ENCODE peak calls at places on chromosomes 5 and 9, in seven cellular contexts. M is HepG2, S is GM12878, V is HCT116, O is H1, E is SK-N-SH, A is K562. L is an unnamed sample.

GRCh38 chr9:69253057-69253456 is 72.0 kb upstream of the ENTREP1 start:
- DNase-seq in M (no peak), S (no peak), V (no peak), O (no peak), E (no peak), A (no peak), L (no peak)

GRCh38 chr5:175824621-175825020 is 46.8 kb upstream of the CPLX2 start:
- DNase-seq in M (no peak), S (no peak), V (no peak), O (no peak), E (no peak), A (no peak), L (no peak)

GRCh38 chr9:91809581-91810285 is 140.3 kb downstream of the ROR2 start:
- DNase-seq in M (no peak), S (no peak), V (no peak), O (peak; percentile 35), E (no peak), A (no peak), L (no peak)

GRCh38 chr5:180400416-180400815 is 47.3 kb upstream of the GFPT2 start:
- DNase-seq in M (no peak), S (no peak), V (no peak), O (no peak), E (no peak), A (no peak), L (no peak)

GRCh38 chr9:108467653-108468324 is 388.0 kb downstream of the ACTL7B start:
- DNase-seq in M (peak; percentile 87), S (no peak), V (no peak), O (no peak), E (no peak), A (no peak), L (no peak)

GRCh38 chr9:117744856-117745389 is 40.7 kb downstream of the TLR4 start:
- DNase-seq in M (no peak), S (no peak), V (no peak), O (no peak), E (peak; percentile 56), A (no peak), L (no peak)

GRCh38 chr9:79524266-79524665 is 47.5 kb upstream of the TLE4 start:
- DNase-seq in M (no peak), S (no peak), V (no peak), O (no peak), E (no peak), A (no peak), L (no peak)

GRCh38 chr5:132283423-132284043 is 10.7 kb upstream of the SLC22A4 start:
- DNase-seq in M (peak; percentile 43), S (no peak), V (no peak), O (peak; percentile 59), E (peak; percentile 67), A (peak; percentile 32), L (no peak)

GRCh38 chr5:56050566-56051292 is 56.0 kb upstream of the IL6ST start:
- DNase-seq in M (no peak), S (no peak), V (no peak), O (no peak), E (no peak), A (no peak), L (no peak)

GRCh38 chr5:135435467-135436330 is 11.4 kb downstream of the DCANP1 start:
- DNase-seq in M (no peak), S (no peak), V (no peak), O (peak; percentile 33), E (peak; percentile 49), A (no peak), L (no peak)

GRCh38 chr5:69007086-69007672 is 86.6 kb upstream of the SLC30A5 start:
- DNase-seq in M (no peak), S (no peak), V (no peak), O (no peak), E (peak; percentile 49), A (no peak), L (no peak)

GRCh38 chr5:151742870-151743294 is 15.5 kb downstream of the ATOX1 start:
- DNase-seq in M (peak; percentile 41), S (no peak), V (peak; percentile 56), O (peak; percentile 70), E (peak; percentile 62), A (peak; percentile 29), L (peak; percentile 79)

GRCh38 chr5:150601774-150602345 is 38.6 kb upstream of the SYNPO start:
- DNase-seq in M (no peak), S (no peak), V (no peak), O (no peak), E (no peak), A (no peak), L (no peak)

GRCh38 chr5:176948458-176948857 is 49.3 kb upstream of the HK3 start:
- DNase-seq in M (no peak), S (no peak), V (no peak), O (no peak), E (no peak), A (no peak), L (no peak)

GRCh38 chr9:114051281-114051680 is 26.8 kb downstream of the AMBP start:
- DNase-seq in M (no peak), S (no peak), V (no peak), O (no peak), E (no peak), A (no peak), L (no peak)

GRCh38 chr9:119689879-119690278 is 320.6 kb upstream of the BRINP1 start:
- DNase-seq in M (no peak), S (no peak), V (no peak), O (no peak), E (no peak), A (no peak), L (peak; percentile 54)

GRCh38 chr9:125694478-125694877 is 12.5 kb downstream of the MAPKAP1 start:
- DNase-seq in M (peak; percentile 74), S (no peak), V (no peak), O (peak; percentile 14), E (no peak), A (no peak), L (no peak)

GRCh38 chr5:135980650-135981049 is 25.9 kb upstream of the LECT2 start:
- DNase-seq in M (no peak), S (no peak), V (no peak), O (no peak), E (no peak), A (no peak), L (no peak)

GRCh38 chr5:126624534-126624933 is 23.8 kb downstream of the PHAX start:
- DNase-seq in M (peak; percentile 46), S (no peak), V (peak; percentile 73), O (no peak), E (no peak), A (no peak), L (no peak)

GRCh38 chr5:164501344-164501743 is 995.9 kb downstream of the MAT2B start:
- DNase-seq in M (no peak), S (no peak), V (no peak), O (no peak), E (no peak), A (no peak), L (peak; percentile 83)

GRCh38 chr5:78361226-78361993 is 993 bp downstream of the SCAMP1 start:
- DNase-seq in M (peak; percentile 51), S (no peak), V (no peak), O (no peak), E (peak; percentile 48), A (peak; percentile 28), L (peak; percentile 51)
- TF ChIP-seq JUND in M (no peak), S (no peak), V (no peak), O (no peak), E (no peak), A (no peak), L (no peak)

GRCh38 chr9:33246269-33246860 is 6.4 kb downstream of the SPINK4 start:
- DNase-seq in M (no peak), S (no peak), V (no peak), O (no peak), E (no peak), A (no peak), L (no peak)
- TF ChIP-seq JUND in M (no peak), S (no peak), V (no peak), O (no peak), E (no peak), A (no peak), L (no peak)

GRCh38 chr5:118447350-118447749 is 541.0 kb downstream of the DTWD2 start:
- DNase-seq in M (no peak), S (no peak), V (no peak), O (no peak), E (no peak), A (no peak), L (no peak)
- TF ChIP-seq JUND in M (no peak), S (no peak), V (no peak), O (no peak), E (no peak), A (no peak), L (no peak)

DNA sequence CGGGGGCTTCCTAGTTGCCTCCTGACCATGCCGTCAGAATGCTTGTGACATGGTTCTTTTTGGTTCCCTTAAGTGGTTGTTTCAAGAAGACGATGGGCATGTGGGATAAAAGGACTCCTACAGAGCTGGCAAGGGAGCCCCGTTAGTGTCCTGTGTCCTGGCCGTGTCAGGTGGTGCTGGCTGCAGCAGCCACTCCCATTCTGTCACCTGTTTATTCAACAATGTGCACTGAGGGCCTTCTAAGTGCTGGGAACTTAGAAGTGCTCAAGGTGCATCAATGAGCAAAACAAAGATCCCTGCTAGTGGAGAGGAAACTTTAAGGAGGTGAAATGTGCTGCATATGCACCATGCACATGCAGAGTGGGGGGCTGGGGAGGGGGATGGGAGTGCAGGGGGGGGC is 19.6 kb downstream of the LCP2 start:
- DNase-seq in M (no peak), S (no peak), V (no peak), O (no peak), E (no peak), A (no peak), L (no peak)
- TF ChIP-seq JUND in M (no peak), S (no peak), V (no peak), O (no peak), E (no peak), A (no peak), L (no peak)

DNA sequence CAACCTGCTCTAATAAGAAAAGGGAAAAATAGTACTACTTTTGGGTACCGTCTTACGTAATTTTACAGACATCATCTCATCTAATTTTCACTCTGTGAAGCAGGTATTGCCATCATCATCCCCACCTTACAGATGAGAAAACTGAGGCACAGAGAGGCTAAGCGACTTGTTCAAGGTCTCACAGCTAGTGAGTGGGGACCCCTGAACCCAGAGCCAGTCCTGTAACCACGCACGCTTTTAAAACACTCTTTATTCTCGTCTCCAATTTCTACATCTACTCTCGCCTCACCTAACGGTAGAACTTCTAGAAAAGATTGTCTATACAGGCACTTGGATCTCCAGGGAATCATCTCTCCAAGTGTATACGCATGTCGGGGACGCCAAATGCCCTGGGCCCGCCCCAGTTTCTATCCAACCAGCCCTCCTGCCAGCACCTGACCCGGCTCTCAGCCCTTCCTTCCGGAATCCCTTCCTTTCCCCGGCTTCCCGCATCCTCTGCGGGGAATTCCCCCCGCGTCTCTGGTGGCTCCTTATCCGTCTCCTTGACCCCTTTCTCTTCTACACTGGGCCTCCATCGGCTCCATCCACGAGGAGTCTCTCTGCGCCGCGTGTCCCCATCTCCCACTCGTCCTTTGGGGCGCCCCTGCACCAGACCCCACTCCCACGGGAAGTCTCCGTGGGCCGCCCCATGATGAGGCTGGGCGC is 1.6 kb upstream of the TRAF1 start:
- DNase-seq in M (no peak), S (no peak), V (no peak), O (peak; percentile 62), E (no peak), A (no peak), L (no peak)
- TF ChIP-seq JUND in M (no peak), S (no peak), V (no peak), O (no peak), E (no peak), A (no peak), L (no peak)

DNA sequence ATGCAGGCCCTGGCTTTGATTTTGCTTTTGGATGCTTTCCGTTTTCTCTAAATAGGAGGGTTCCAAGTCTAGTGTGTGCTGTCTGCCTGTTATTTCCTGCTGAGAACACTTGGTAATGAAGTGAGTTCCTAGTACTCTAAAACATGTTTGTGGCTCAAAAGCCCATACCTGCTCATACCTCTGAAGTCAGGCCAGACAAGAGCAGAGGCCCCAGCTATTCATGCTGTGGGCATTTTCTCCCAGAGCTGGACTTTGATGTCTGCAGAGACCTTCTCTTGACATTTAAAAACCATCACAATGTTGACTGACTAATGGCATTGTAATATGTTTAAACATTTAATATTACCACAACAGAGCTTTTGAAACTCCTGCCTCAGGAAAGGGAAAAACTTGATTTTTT is 211.2 kb downstream of the GOLPH3 start:
- DNase-seq in M (peak; percentile 53), S (no peak), V (peak; percentile 38), O (no peak), E (peak; percentile 21), A (no peak), L (no peak)
- TF ChIP-seq JUND in M (no peak), S (no peak), V (peak; percentile 75), O (no peak), E (no peak), A (no peak), L (no peak)

L was measured in T47D.